ENCODE peak calls at places on chromosome 6, in six cellular contexts. C is HepG2; S is CD8-positive, alpha-beta T cell; X is AG04450; O is nucleus accumbens; D is fibroblast of lung. V is an unnamed sample.

GRCh38 chr6:154302111-154302752 is 54.4 kb downstream of the IPCEF1 start:
- DNase-seq in C (no peak), S (no peak), X (peak; percentile 87), O (no peak), D (peak; percentile 92), V (peak; percentile 49)

GRCh38 chr6:17101422-17102257 is at the start of gene STMND1:
- DNase-seq in C (no peak), S (no peak), X (no peak), O (no peak), D (peak; percentile 18), V (peak; percentile 29)

GRCh38 chr6:127464161-127464880 is 5.1 kb upstream of the KIAA0408 start:
- DNase-seq in C (no peak), S (no peak), X (peak; percentile 55), O (no peak), D (peak; percentile 83), V (peak; percentile 87)

GRCh38 chr6:33672808-33673207 is 38.7 kb downstream of the UQCC2 start:
- DNase-seq in C (peak; percentile 78), S (no peak), X (peak; percentile 78), O (no peak), D (peak; percentile 95), V (peak; percentile 97)

GRCh38 chr6:28658475-28659249 is 133.0 kb downstream of the GPX5 start:
- DNase-seq in C (no peak), S (no peak), X (no peak), O (no peak), D (peak; percentile 11), V (peak; percentile 25)

GRCh38 chr6:108559884-108560462 is 744 bp upstream of the FOXO3 start:
- DNase-seq in C (peak; percentile 39), S (peak; percentile 22), X (no peak), O (no peak), D (peak; percentile 81), V (peak; percentile 34)

GRCh38 chr6:87698618-87699017 is 3.4 kb downstream of the AKIRIN2 start:
- DNase-seq in C (no peak), S (no peak), X (no peak), O (no peak), D (no peak), V (no peak)

GRCh38 chr6:72035966-72036365 is 149.6 kb downstream of the RIMS1 start:
- DNase-seq in C (no peak), S (no peak), X (no peak), O (no peak), D (no peak), V (no peak)

GRCh38 chr6:135647521-135647920 is 150.0 kb upstream of the AHI1 start:
- DNase-seq in C (no peak), S (no peak), X (no peak), O (no peak), D (no peak), V (no peak)

GRCh38 chr6:142300758-142301251 is 1.0 kb upstream of the ADGRG6 start:
- DNase-seq in C (peak; percentile 52), S (no peak), X (no peak), O (no peak), D (peak; percentile 55), V (peak; percentile 6)

GRCh38 chr6:170031096-170031471 is 259.8 kb downstream of the DLL1 start:
- DNase-seq in C (no peak), S (no peak), X (no peak), O (no peak), D (peak; percentile 39), V (peak; percentile 6)

GRCh38 chr6:106546322-106547052 is 82.8 kb downstream of the RTN4IP1 start:
- DNase-seq in C (peak; percentile 36), S (no peak), X (peak; percentile 37), O (no peak), D (peak; percentile 72), V (peak; percentile 78)

GRCh38 chr6:1001655-1002349 is 308.9 kb upstream of the EXOC2 start:
- DNase-seq in C (no peak), S (no peak), X (no peak), O (no peak), D (peak; percentile 40), V (peak; percentile 59)

GRCh38 chr6:92446052-92446451 is 973.3 kb downstream of the EPHA7 start:
- DNase-seq in C (peak; percentile 3), S (no peak), X (no peak), O (no peak), D (no peak), V (no peak)

GRCh38 chr6:33958863-33959651 is 155.3 kb upstream of the MLN start:
- DNase-seq in C (no peak), S (no peak), X (no peak), O (no peak), D (no peak), V (no peak)

GRCh38 chr6:155521719-155522118 is 66.1 kb upstream of the NOX3 start:
- DNase-seq in C (no peak), S (no peak), X (no peak), O (no peak), D (no peak), V (peak; percentile 18)

GRCh38 chr6:166625356-166625755 is 1.7 kb downstream of the RPS6KA2 start:
- DNase-seq in C (no peak), S (no peak), X (no peak), O (no peak), D (peak; percentile 68), V (no peak)

GRCh38 chr6:42391441-42391840 is 60.3 kb downstream of the TRERF1 start:
- DNase-seq in C (no peak), S (no peak), X (no peak), O (no peak), D (no peak), V (no peak)

GRCh38 chr6:22737331-22737730 is 168.0 kb downstream of the HDGFL1 start:
- DNase-seq in C (no peak), S (no peak), X (no peak), O (peak; percentile 29), D (peak; percentile 70), V (no peak)

GRCh38 chr6:136968831-136969230 is 46.7 kb downstream of the SLC35D3 start:
- DNase-seq in C (no peak), S (no peak), X (no peak), O (no peak), D (no peak), V (no peak)

GRCh38 chr6:43274916-43275597 is 23.0 kb upstream of the SLC22A7 start:
- DNase-seq in C (peak; percentile 67), S (peak; percentile 27), X (no peak), O (no peak), D (no peak), V (peak; percentile 27)

GRCh38 chr6:138647006-138647405 is 126.6 kb upstream of the CCDC28A start:
- DNase-seq in C (no peak), S (no peak), X (peak; percentile 13), O (no peak), D (peak; percentile 64), V (peak; percentile 47)

GRCh38 chr6:150764638-150765456 is 100.7 kb upstream of the MTHFD1L start:
- DNase-seq in C (no peak), S (no peak), X (no peak), O (no peak), D (no peak), V (no peak)

GRCh38 chr6:110999634-111000270 is 17.9 kb downstream of the RPF2 start:
- DNase-seq in C (peak; percentile 22), S (no peak), X (no peak), O (no peak), D (peak; percentile 58), V (peak; percentile 40)

GRCh38 chr6:52992980-52993379 is 2.1 kb downstream of the GSTA4 start:
- DNase-seq in C (no peak), S (no peak), X (no peak), O (no peak), D (peak; percentile 87), V (no peak)

GRCh38 chr6:125357515-125358256 is 55.9 kb upstream of the HDDC2 start:
- DNase-seq in C (no peak), S (no peak), X (no peak), O (no peak), D (peak; percentile 31), V (no peak)

GRCh38 chr6:74731921-74732320 is 473.9 kb downstream of the COL12A1 start:
- DNase-seq in C (no peak), S (no peak), X (peak; percentile 24), O (no peak), D (no peak), V (peak; percentile 36)

GRCh38 chr6:108562503-108562993 is 1.8 kb downstream of the FOXO3 start:
- DNase-seq in C (peak; percentile 80), S (no peak), X (no peak), O (peak; percentile 29), D (peak; percentile 75), V (peak; percentile 36)

GRCh38 chr6:37306026-37306425 is 47.8 kb upstream of the RNF8 start:
- DNase-seq in C (no peak), S (no peak), X (no peak), O (no peak), D (no peak), V (no peak)

GRCh38 chr6:34610819-34611477 is 54.8 kb upstream of the SPDEF start:
- DNase-seq in C (peak; percentile 31), S (no peak), X (peak; percentile 59), O (no peak), D (peak; percentile 91), V (peak; percentile 48)

GRCh38 chr6:5566718-5567117 is 305.4 kb downstream of the FARS2 start:
- DNase-seq in C (no peak), S (no peak), X (no peak), O (no peak), D (no peak), V (no peak)

GRCh38 chr6:115001726-115002436 is 659.1 kb upstream of the HS3ST5 start:
- DNase-seq in C (peak; percentile 5), S (no peak), X (no peak), O (no peak), D (no peak), V (no peak)

GRCh38 chr6:134853111-134854055 is 96.5 kb downstream of the ALDH8A1 start:
- DNase-seq in C (peak; percentile 69), S (no peak), X (no peak), O (no peak), D (peak; percentile 32), V (peak; percentile 48)

GRCh38 chr6:26270903-26271639 is 93.9 kb upstream of the BTN3A2 start:
- DNase-seq in C (no peak), S (peak; percentile 73), X (no peak), O (peak; percentile 8), D (peak; percentile 93), V (peak; percentile 96)

V was measured in AG08395.